ENCODE peak calls at places on chromosomes 2 and 18, in ten cellular contexts. One of them, this sample, is unnamed. For H3K4me1, the result is how much of the 10 kb centered on the place peaks cover.

GRCh38 chr2:239312081-239312501 is 88.7 kb downstream of the HDAC4 start:
- DNase-seq in H9: no peak
- DNase-seq in A549: no peak
- DNase-seq in sigmoid colon: peak
- DNase-seq in tibial nerve: no peak
- DNase-seq in OCI-LY7: no peak
- DNase-seq in colonic mucosa: peak
- DNase-seq in HCT116: no peak
- DNase-seq in stomach: peak
- DNase-seq in mucosa of descending colon: no peak
- DNase-seq in this sample: no peak

GRCh38 chr2:239579524-239580198 is 178.8 kb upstream of the HDAC4 start:
- DNase-seq in H9: no peak
- DNase-seq in A549: no peak
- DNase-seq in sigmoid colon: peak
- DNase-seq in tibial nerve: no peak
- DNase-seq in OCI-LY7: no peak
- DNase-seq in colonic mucosa: no peak
- DNase-seq in HCT116: no peak
- DNase-seq in stomach: no peak
- DNase-seq in mucosa of descending colon: peak
- DNase-seq in this sample: no peak

GRCh38 chr18:2932247-2933181 is 80.4 kb downstream of the LPIN2 start:
- DNase-seq in H9: peak
- DNase-seq in A549: peak
- DNase-seq in sigmoid colon: no peak
- DNase-seq in tibial nerve: no peak
- DNase-seq in OCI-LY7: peak
- DNase-seq in colonic mucosa: peak
- DNase-seq in HCT116: peak
- DNase-seq in stomach: no peak
- DNase-seq in mucosa of descending colon: no peak
- DNase-seq in this sample: peak

GRCh38 chr2:214810670-214811069 is 1.2 kb upstream of the BARD1 start:
- DNase-seq in H9: peak
- DNase-seq in A549: no peak
- DNase-seq in sigmoid colon: no peak
- DNase-seq in tibial nerve: no peak
- DNase-seq in OCI-LY7: no peak
- DNase-seq in colonic mucosa: peak
- DNase-seq in HCT116: no peak
- DNase-seq in stomach: no peak
- DNase-seq in mucosa of descending colon: no peak
- DNase-seq in this sample: no peak

GRCh38 chr18:62328775-62329525 is 3.8 kb downstream of the TNFRSF11A start:
- DNase-seq in H9: no peak
- DNase-seq in A549: no peak
- DNase-seq in sigmoid colon: no peak
- DNase-seq in tibial nerve: no peak
- DNase-seq in OCI-LY7: no peak
- DNase-seq in colonic mucosa: no peak
- DNase-seq in HCT116: no peak
- DNase-seq in stomach: no peak
- DNase-seq in mucosa of descending colon: no peak
- DNase-seq in this sample: no peak

GRCh38 chr2:30655211-30655610 is 152.0 kb downstream of the CAPN13 start:
- DNase-seq in H9: no peak
- DNase-seq in A549: no peak
- DNase-seq in sigmoid colon: no peak
- DNase-seq in tibial nerve: no peak
- DNase-seq in OCI-LY7: no peak
- DNase-seq in colonic mucosa: no peak
- DNase-seq in HCT116: no peak
- DNase-seq in stomach: no peak
- DNase-seq in mucosa of descending colon: no peak
- DNase-seq in this sample: no peak

GRCh38 chr2:225013432-225014048 is 28.7 kb downstream of the DOCK10 start:
- DNase-seq in H9: no peak
- DNase-seq in A549: peak
- DNase-seq in sigmoid colon: no peak
- DNase-seq in tibial nerve: no peak
- DNase-seq in OCI-LY7: no peak
- DNase-seq in colonic mucosa: no peak
- DNase-seq in HCT116: no peak
- DNase-seq in stomach: no peak
- DNase-seq in mucosa of descending colon: no peak
- DNase-seq in this sample: no peak

GRCh38 chr2:240156026-240156390 is 15.6 kb upstream of the OTOS start:
- DNase-seq in H9: no peak
- DNase-seq in A549: no peak
- DNase-seq in sigmoid colon: peak
- DNase-seq in tibial nerve: no peak
- DNase-seq in OCI-LY7: no peak
- DNase-seq in colonic mucosa: no peak
- DNase-seq in HCT116: no peak
- DNase-seq in stomach: no peak
- DNase-seq in mucosa of descending colon: no peak
- DNase-seq in this sample: peak

DNA sequence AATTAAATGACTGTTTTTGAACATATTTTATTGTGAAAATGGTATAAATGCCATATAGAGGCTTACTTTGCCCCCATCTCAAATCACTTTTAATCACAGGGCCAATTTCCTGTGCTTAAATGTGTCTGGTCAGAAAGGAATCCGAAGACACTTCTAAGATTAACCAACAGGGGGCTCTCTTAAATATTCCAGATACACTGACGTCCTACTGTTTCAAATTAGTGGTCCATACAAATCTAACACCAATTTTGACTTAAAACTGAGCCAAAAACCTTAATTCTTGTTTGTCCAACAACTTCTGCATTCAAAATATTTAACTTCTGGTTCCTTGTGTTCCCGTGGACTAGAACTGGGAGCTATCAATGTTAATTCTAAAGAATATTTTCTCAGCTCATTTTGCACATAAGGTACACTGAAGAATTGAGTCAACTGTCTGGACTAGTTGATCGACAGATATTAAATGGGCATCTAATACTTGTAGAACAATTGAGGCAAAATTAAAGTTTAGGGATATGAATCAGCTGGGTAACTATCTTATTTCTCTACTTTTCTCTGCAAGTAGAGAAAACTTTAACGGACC is 557.5 kb downstream of the ARHGAP15 start:
- DNase-seq in H9: no peak
- DNase-seq in A549: peak
- DNase-seq in sigmoid colon: no peak
- DNase-seq in tibial nerve: no peak
- DNase-seq in OCI-LY7: peak
- DNase-seq in colonic mucosa: no peak
- DNase-seq in HCT116: peak
- DNase-seq in stomach: no peak
- DNase-seq in mucosa of descending colon: no peak
- DNase-seq in this sample: peak
- TF ChIP-seq CTCF in H9: peak
- TF ChIP-seq CTCF in A549: peak
- TF ChIP-seq CTCF in sigmoid colon: peak
- TF ChIP-seq CTCF in tibial nerve: peak
- TF ChIP-seq CTCF in OCI-LY7: peak
- TF ChIP-seq CTCF in colonic mucosa: peak
- TF ChIP-seq CTCF in HCT116: no peak
- TF ChIP-seq CTCF in stomach: no peak
- TF ChIP-seq CTCF in mucosa of descending colon: no peak
- TF ChIP-seq CTCF in this sample: peak

DNA sequence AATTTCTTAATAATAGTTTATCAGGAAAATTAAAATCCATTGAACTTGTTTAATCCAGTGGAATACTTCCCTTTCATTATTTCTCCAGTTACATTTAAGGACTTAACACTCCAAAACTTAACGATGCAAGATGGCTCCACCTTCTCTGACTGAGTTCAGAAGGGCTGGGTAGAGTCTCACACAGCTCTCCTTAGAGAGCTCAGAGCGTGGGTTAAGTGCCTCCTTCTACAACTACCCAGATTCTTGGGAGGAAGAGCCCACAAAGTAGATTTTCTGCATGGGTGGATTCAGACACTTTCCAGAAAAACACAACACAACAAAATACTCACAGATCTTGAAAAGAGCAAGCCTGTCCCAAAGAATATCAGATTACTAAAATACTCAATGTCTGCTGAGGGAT is 130.6 kb downstream of the THADA start:
- DNase-seq in H9: no peak
- DNase-seq in A549: no peak
- DNase-seq in sigmoid colon: no peak
- DNase-seq in tibial nerve: no peak
- DNase-seq in OCI-LY7: no peak
- DNase-seq in colonic mucosa: no peak
- DNase-seq in HCT116: no peak
- DNase-seq in stomach: no peak
- DNase-seq in mucosa of descending colon: no peak
- DNase-seq in this sample: no peak
- H3K4me1 ChIP-seq in H9: under half
- H3K4me1 ChIP-seq in A549: half or more
- H3K4me1 ChIP-seq in sigmoid colon: half or more
- H3K4me1 ChIP-seq in tibial nerve: under half
- H3K4me1 ChIP-seq in OCI-LY7: under half
- H3K4me1 ChIP-seq in colonic mucosa: under half
- H3K4me1 ChIP-seq in HCT116: half or more
- H3K4me1 ChIP-seq in stomach: half or more
- H3K4me1 ChIP-seq in mucosa of descending colon: under half
- H3K4me1 ChIP-seq in this sample: under half

GRCh38 chr2:227877359-227878309 is 6.2 kb downstream of the DAW1 start:
- DNase-seq in H9: no peak
- DNase-seq in A549: no peak
- DNase-seq in sigmoid colon: no peak
- DNase-seq in tibial nerve: no peak
- DNase-seq in OCI-LY7: no peak
- DNase-seq in colonic mucosa: no peak
- DNase-seq in HCT116: no peak
- DNase-seq in stomach: no peak
- DNase-seq in mucosa of descending colon: no peak
- DNase-seq in this sample: no peak

GRCh38 chr2:227871375-227871788 is at the start of gene DAW1:
- DNase-seq in H9: peak
- DNase-seq in A549: no peak
- DNase-seq in sigmoid colon: no peak
- DNase-seq in tibial nerve: no peak
- DNase-seq in OCI-LY7: no peak
- DNase-seq in colonic mucosa: peak
- DNase-seq in HCT116: no peak
- DNase-seq in stomach: peak
- DNase-seq in mucosa of descending colon: peak
- DNase-seq in this sample: no peak

GRCh38 chr2:227872676-227873075 is 1.2 kb downstream of the DAW1 start:
- DNase-seq in H9: no peak
- DNase-seq in A549: no peak
- DNase-seq in sigmoid colon: no peak
- DNase-seq in tibial nerve: no peak
- DNase-seq in OCI-LY7: no peak
- DNase-seq in colonic mucosa: no peak
- DNase-seq in HCT116: no peak
- DNase-seq in stomach: no peak
- DNase-seq in mucosa of descending colon: no peak
- DNase-seq in this sample: no peak

GRCh38 chr2:227880460-227880859 is 9.0 kb downstream of the DAW1 start:
- DNase-seq in H9: no peak
- DNase-seq in A549: no peak
- DNase-seq in sigmoid colon: no peak
- DNase-seq in tibial nerve: no peak
- DNase-seq in OCI-LY7: no peak
- DNase-seq in colonic mucosa: no peak
- DNase-seq in HCT116: no peak
- DNase-seq in stomach: no peak
- DNase-seq in mucosa of descending colon: no peak
- DNase-seq in this sample: no peak

DNA sequence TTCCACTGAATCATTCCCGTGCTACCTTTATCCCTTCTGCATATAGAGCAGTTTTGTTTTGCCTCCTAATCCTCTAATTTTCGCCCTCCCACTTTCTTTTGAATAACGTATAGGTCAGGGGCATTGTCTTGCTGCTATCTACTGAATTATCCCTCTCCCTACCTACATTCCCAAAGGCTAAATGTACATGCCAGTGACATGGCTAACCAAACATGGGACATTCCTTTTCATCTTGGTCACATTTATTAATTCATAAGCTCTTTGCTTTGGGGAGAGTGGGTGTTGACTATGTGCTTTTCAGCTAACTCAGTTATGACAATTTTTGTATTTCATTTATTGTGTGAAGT is 5.1 kb downstream of the DAW1 start:
- DNase-seq in H9: no peak
- DNase-seq in A549: peak
- DNase-seq in sigmoid colon: no peak
- DNase-seq in tibial nerve: no peak
- DNase-seq in OCI-LY7: no peak
- DNase-seq in colonic mucosa: no peak
- DNase-seq in HCT116: no peak
- DNase-seq in stomach: no peak
- DNase-seq in mucosa of descending colon: no peak
- DNase-seq in this sample: no peak
- TF ChIP-seq CTCF in H9: no peak
- TF ChIP-seq CTCF in A549: no peak
- TF ChIP-seq CTCF in sigmoid colon: no peak
- TF ChIP-seq CTCF in tibial nerve: no peak
- TF ChIP-seq CTCF in OCI-LY7: no peak
- TF ChIP-seq CTCF in colonic mucosa: no peak
- TF ChIP-seq CTCF in HCT116: no peak
- TF ChIP-seq CTCF in stomach: no peak
- TF ChIP-seq CTCF in mucosa of descending colon: no peak
- TF ChIP-seq CTCF in this sample: no peak

GRCh38 chr2:131052741-131053263 is 40.5 kb downstream of the FAM168B start:
- DNase-seq in H9: no peak
- DNase-seq in A549: no peak
- DNase-seq in sigmoid colon: no peak
- DNase-seq in tibial nerve: no peak
- DNase-seq in OCI-LY7: no peak
- DNase-seq in colonic mucosa: no peak
- DNase-seq in HCT116: no peak
- DNase-seq in stomach: no peak
- DNase-seq in mucosa of descending colon: no peak
- DNase-seq in this sample: no peak

GRCh38 chr2:131058214-131058613 is 35.0 kb downstream of the FAM168B start:
- DNase-seq in H9: no peak
- DNase-seq in A549: no peak
- DNase-seq in sigmoid colon: no peak
- DNase-seq in tibial nerve: no peak
- DNase-seq in OCI-LY7: no peak
- DNase-seq in colonic mucosa: no peak
- DNase-seq in HCT116: no peak
- DNase-seq in stomach: no peak
- DNase-seq in mucosa of descending colon: no peak
- DNase-seq in this sample: no peak

GRCh38 chr2:131056204-131056975 is 36.9 kb downstream of the FAM168B start:
- DNase-seq in H9: no peak
- DNase-seq in A549: no peak
- DNase-seq in sigmoid colon: no peak
- DNase-seq in tibial nerve: no peak
- DNase-seq in OCI-LY7: no peak
- DNase-seq in colonic mucosa: no peak
- DNase-seq in HCT116: no peak
- DNase-seq in stomach: no peak
- DNase-seq in mucosa of descending colon: no peak
- DNase-seq in this sample: no peak

GRCh38 chr2:131054488-131054887 is 38.8 kb downstream of the FAM168B start:
- DNase-seq in H9: no peak
- DNase-seq in A549: no peak
- DNase-seq in sigmoid colon: no peak
- DNase-seq in tibial nerve: no peak
- DNase-seq in OCI-LY7: no peak
- DNase-seq in colonic mucosa: no peak
- DNase-seq in HCT116: no peak
- DNase-seq in stomach: no peak
- DNase-seq in mucosa of descending colon: no peak
- DNase-seq in this sample: no peak

DNA sequence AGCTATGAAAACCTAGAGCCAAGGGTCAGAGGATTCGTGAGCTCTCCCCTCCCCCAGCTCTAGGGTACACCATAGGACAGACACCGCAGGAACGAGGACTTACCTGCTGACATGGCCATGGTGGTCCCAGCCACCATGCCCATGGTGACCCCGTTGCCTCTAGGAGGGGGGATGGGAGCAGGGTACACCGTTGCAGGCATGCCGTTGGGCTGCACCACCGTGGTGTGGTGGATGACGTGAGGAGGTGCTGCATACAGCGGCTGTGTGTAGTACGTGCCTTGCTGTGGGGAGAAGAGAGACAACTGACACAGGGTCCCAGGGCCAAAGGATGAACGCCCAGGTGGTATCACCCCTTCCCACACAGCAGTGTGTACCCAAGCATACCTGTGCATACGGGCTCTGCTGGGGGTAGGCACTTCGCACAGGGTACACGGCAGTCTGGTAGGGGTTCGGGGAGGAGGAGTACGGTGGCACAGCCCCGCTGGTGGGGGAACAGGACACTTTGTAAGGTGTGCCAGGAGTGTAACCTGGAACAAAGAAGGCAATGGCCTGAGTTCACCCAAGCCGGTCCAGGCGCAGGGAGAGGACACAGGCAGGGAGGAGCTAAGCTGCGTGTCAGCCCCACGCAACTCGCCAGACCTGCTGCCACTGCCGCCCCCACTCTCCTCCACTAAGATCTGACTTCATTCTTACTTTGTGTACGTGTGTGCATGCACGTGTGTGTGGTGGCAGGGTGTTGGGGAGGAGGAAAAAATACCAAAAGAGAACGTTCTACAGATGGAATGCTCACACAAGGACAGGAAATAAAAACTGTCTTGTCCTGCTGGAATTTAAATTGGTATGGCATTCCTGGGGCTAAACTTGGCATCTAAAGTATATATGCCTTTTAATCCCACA is 37.8 kb downstream of the FAM168B start:
- DNase-seq in H9: no peak
- DNase-seq in A549: no peak
- DNase-seq in sigmoid colon: no peak
- DNase-seq in tibial nerve: no peak
- DNase-seq in OCI-LY7: no peak
- DNase-seq in colonic mucosa: no peak
- DNase-seq in HCT116: no peak
- DNase-seq in stomach: no peak
- DNase-seq in mucosa of descending colon: no peak
- DNase-seq in this sample: no peak
- H3K4me1 ChIP-seq in H9: under half
- H3K4me1 ChIP-seq in A549: under half
- H3K4me1 ChIP-seq in sigmoid colon: under half
- H3K4me1 ChIP-seq in tibial nerve: under half
- H3K4me1 ChIP-seq in OCI-LY7: under half
- H3K4me1 ChIP-seq in colonic mucosa: under half
- H3K4me1 ChIP-seq in HCT116: under half
- H3K4me1 ChIP-seq in stomach: under half
- H3K4me1 ChIP-seq in mucosa of descending colon: under half
- H3K4me1 ChIP-seq in this sample: under half

This sample was measured in neural progenitor cell.